ENCODE peak calls at places on chromosomes 6 and 20, in nine cellular contexts. A, M, N, J, L, F, W, K and O are unnamed samples.

GRCh38 chr6:161038229-161039003 is 46.8 kb downstream of the MAP3K4 start:
- DNase-seq in A (peak; percentile 57), M (peak; percentile 96), N (no peak), J (no peak), L (peak; percentile 24), F (peak; percentile 92), W (peak; percentile 42), K (peak; percentile 70), O (no peak)

GRCh38 chr20:4161447-4162251 is 146.3 kb upstream of the RNF24 start:
- DNase-seq in A (no peak), M (no peak), N (no peak), J (no peak), L (no peak), F (no peak), W (no peak), K (no peak), O (no peak)

GRCh38 chr6:167824591-167825041 is 2.1 kb upstream of the AFDN start:
- DNase-seq in A (no peak), M (peak; percentile 25), N (peak; percentile 66), J (no peak), L (no peak), F (no peak), W (no peak), K (no peak), O (no peak)

GRCh38 chr20:59013959-59014608 is 5.1 kb upstream of the TUBB1 start:
- DNase-seq in A (no peak), M (peak; percentile 81), N (no peak), J (peak; percentile 25), L (peak; percentile 42), F (peak; percentile 72), W (no peak), K (peak; percentile 24), O (no peak)

GRCh38 chr20:60697252-60697651 is 554.8 kb upstream of the CDH4 start:
- DNase-seq in A (no peak), M (peak; percentile 3), N (no peak), J (no peak), L (no peak), F (no peak), W (no peak), K (no peak), O (no peak)

GRCh38 chr6:31614674-31615578 is at the start of gene AIF1:
- DNase-seq in A (no peak), M (no peak), N (peak; percentile 46), J (no peak), L (no peak), F (no peak), W (no peak), K (no peak), O (no peak)

GRCh38 chr20:3398681-3399252 is 8.7 kb downstream of the DNAAF9 start:
- DNase-seq in A (no peak), M (peak; percentile 86), N (no peak), J (no peak), L (no peak), F (peak; percentile 18), W (no peak), K (peak; percentile 50), O (no peak)

GRCh38 chr6:71367763-71368162 is 79.2 kb downstream of the OGFRL1 start:
- DNase-seq in A (no peak), M (peak; percentile 17), N (no peak), J (no peak), L (no peak), F (peak; percentile 34), W (no peak), K (no peak), O (peak; percentile 23)

GRCh38 chr6:114747995-114748625 is 405.3 kb upstream of the HS3ST5 start:
- DNase-seq in A (peak; percentile 10), M (peak; percentile 45), N (peak; percentile 4), J (peak; percentile 33), L (peak; percentile 70), F (peak; percentile 72), W (peak; percentile 31), K (peak; percentile 2), O (peak; percentile 58)

GRCh38 chr20:45938727-45939438 is 4.4 kb downstream of the PCIF1 start:
- DNase-seq in A (no peak), M (no peak), N (no peak), J (no peak), L (no peak), F (no peak), W (no peak), K (no peak), O (no peak)

DNA sequence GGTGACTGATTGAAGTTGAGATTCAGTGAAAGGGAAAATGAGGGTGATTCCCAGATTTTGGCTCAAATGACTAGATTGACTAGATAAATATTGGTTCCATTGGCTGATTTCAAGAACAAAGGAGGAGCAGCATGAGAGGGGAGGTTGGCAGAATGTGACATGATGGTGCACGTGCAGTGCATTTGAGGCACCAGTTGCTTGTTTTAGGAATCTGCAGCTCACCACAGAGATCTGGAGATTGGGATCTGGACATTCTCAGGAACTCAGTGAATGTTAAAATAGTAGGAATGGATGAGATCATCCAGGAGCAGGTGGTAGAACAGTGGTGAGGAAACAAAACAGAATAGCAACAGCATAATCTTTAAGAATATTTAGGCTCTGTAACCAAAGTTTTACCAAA is 496.3 kb downstream of the DHX35 start:
- DNase-seq in A (no peak), M (no peak), N (no peak), J (no peak), L (no peak), F (no peak), W (no peak), K (no peak), O (no peak)
- H3K27ac ChIP-seq in A (no peak overlapping the region), M (no peak overlapping the region), N (no peak overlapping the region), J (no peak overlapping the region), L (no peak overlapping the region), F (no peak overlapping the region), W (no peak overlapping the region), K (no peak overlapping the region), O (no peak overlapping the region)

DNA sequence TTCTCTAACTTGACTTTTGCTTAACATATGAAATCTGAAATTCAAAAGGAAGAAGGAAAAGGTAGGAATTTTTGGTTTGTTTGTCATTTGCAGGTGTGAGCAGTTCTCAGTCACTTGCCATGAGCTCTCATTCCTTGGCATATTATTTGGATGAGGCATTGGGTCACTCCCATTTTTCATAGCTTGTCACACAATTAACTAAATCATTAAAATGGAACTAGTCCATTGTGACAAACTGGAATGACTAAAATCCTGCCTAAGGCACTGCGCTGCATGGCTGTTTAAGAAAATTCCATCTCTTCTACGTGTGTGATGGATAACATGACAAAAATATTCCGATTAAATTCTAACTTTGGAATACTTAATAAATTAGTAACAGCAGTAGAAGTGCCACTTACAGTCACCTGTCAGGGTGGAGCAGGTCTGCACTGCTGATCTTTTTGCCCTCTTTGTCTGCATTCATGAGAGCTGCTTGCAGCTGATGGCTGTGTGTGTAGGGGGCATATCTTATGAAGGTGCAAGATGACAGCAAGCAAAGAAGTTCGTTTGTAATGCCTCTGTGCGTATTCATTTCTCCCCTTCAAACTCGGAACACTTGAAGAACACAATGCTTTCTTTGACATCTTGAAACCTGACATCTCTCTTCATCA is 1292.6 kb upstream of the MAP3K7 start:
- DNase-seq in A (no peak), M (no peak), N (no peak), J (no peak), L (no peak), F (no peak), W (no peak), K (no peak), O (no peak)
- H3K9me3 ChIP-seq in A (no peaks in the 10 kb centered on the region), M (no peaks in the 10 kb centered on the region), N (no peaks in the 10 kb centered on the region), J (no peaks in the 10 kb centered on the region), L (no peaks in the 10 kb centered on the region), F (no peaks in the 10 kb centered on the region), W (no peaks in the 10 kb centered on the region), K (peaks cover 5% of the 10 kb centered on the region), O (no peaks in the 10 kb centered on the region)

DNA sequence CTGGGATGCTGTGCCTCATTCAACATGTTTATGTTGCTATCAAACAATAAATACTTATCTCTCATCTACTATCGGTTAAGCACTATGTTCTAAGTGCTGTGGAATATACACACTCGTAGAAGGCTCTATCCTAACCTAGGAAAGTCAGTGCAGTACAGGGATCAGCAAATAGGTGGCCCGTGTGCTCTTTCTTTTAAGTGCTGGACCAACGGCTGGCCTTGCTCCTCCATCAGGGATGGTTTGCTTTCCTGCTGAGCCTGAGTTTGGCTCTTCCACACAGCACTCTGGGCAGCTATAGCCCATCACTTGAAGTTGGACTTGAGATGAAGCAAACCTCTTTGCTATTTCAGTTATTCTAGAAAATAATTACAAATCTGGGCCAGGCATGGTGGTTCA is 66.9 kb upstream of the KCNK16 start:
- DNase-seq in A (no peak), M (no peak), N (no peak), J (no peak), L (no peak), F (peak; percentile 23), W (peak; percentile 1), K (no peak), O (peak; percentile 54)
- TF ChIP-seq CTCF in A (no peak), M (no peak), N (peak; percentile 20), J (no peak), L (no peak), F (peak; percentile 25), W (no peak), K (no peak), O (peak; percentile 78)

GRCh38 chr20:63254536-63255384 is 497 bp upstream of the NKAIN4 start:
- DNase-seq in A (no peak), M (no peak), N (no peak), J (no peak), L (no peak), F (no peak), W (no peak), K (no peak), O (peak; percentile 51)

GRCh38 chr20:63254237-63254535 is at the start of gene NKAIN4:
- DNase-seq in A (no peak), M (no peak), N (no peak), J (no peak), L (no peak), F (no peak), W (no peak), K (no peak), O (no peak)

GRCh38 chr20:63252157-63252780 is 2.0 kb downstream of the NKAIN4 start:
- DNase-seq in A (no peak), M (no peak), N (no peak), J (no peak), L (no peak), F (no peak), W (no peak), K (no peak), O (no peak)

GRCh38 chr20:63253065-63253437 is 1.2 kb downstream of the NKAIN4 start:
- DNase-seq in A (no peak), M (no peak), N (no peak), J (no peak), L (no peak), F (no peak), W (no peak), K (no peak), O (no peak)

DNA sequence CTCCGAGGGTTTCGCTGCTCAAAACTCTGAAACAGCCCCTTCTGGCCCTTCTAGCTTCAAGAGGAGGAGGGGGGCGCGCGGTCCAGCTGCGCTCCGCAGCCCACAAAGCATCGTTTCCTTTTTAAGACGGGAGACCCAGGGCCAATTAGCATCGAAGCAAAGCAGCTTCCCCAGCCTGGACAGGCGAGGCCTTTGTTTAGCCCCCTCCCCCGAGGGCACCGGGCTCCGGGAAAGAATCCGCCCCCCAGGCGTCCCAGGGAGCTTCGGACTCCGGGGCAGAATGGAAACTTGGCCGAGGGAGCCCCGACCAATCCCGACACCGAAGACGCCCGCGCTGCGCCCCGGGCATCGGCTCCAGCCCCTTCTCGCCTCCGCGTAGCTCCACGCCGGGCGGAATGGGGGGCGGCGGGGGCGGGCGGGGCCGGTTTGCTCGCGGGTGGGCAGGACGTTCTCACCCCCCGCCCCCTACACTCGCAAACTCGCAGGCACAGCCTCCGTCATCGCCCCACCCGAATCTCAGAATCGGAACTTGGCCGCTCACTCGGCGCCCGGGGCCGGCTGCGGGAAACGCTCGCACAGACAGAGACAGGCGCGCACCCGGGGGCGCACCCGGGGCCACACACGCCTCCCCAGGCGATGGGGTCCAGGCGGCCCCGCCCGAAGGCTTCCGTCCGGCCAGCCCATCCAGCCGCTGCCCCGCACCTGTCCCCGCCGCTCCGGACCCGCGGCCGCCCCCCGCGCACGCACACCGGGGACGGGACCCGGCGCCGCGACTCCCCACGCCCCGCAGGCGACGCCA is 626 bp downstream of the NKAIN4 start:
- DNase-seq in A (no peak), M (no peak), N (no peak), J (no peak), L (no peak), F (no peak), W (no peak), K (no peak), O (no peak)
- H3K27ac ChIP-seq in A (no peak overlapping the region), M (no peak overlapping the region), N (no peak overlapping the region), J (no peak overlapping the region), L (no peak overlapping the region), F (no peak overlapping the region), W (peak overlapping the region; percentile 67), K (no peak overlapping the region), O (no peak overlapping the region)